ENCODE peak calls at places on chromosomes 5 and 9, in seven cellular contexts. M is IMR-90, A is breast epithelium, Z is Panc1, C is A549, O is A673, U is K562. B is an unnamed sample.

GRCh38 chr9:36779582-36779981 is 206.9 kb downstream of the MELK start:
- DNase-seq in M (no peak), A (no peak), Z (no peak), C (no peak), O (no peak), U (no peak), B (no peak)

GRCh38 chr9:71664566-71664965 is 103.7 kb downstream of the CEMIP2 start:
- DNase-seq in M (no peak), A (no peak), Z (no peak), C (no peak), O (no peak), U (no peak), B (no peak)

GRCh38 chr5:158589939-158590338 is 509.8 kb downstream of the EBF1 start:
- DNase-seq in M (no peak), A (no peak), Z (no peak), C (no peak), O (no peak), U (no peak), B (no peak)

GRCh38 chr5:33409435-33410146 is 31.2 kb upstream of the TARS1 start:
- DNase-seq in M (peak; percentile 83), A (peak; percentile 23), Z (no peak), C (no peak), O (no peak), U (no peak), B (no peak)

GRCh38 chr5:124583469-124584350 is 162.7 kb downstream of the ZNF608 start:
- DNase-seq in M (peak; percentile 95), A (no peak), Z (no peak), C (peak; percentile 64), O (peak; percentile 23), U (peak; percentile 62), B (no peak)

GRCh38 chr5:34719029-34719428 is 62.9 kb downstream of the RAI14 start:
- DNase-seq in M (no peak), A (no peak), Z (no peak), C (no peak), O (no peak), U (no peak), B (no peak)

GRCh38 chr9:92561374-92562329 is 25.9 kb upstream of the ECM2 start:
- DNase-seq in M (peak; percentile 74), A (no peak), Z (no peak), C (no peak), O (no peak), U (no peak), B (no peak)

GRCh38 chr5:90264930-90265857 is 144.4 kb downstream of the CETN3 start:
- DNase-seq in M (peak; percentile 61), A (no peak), Z (peak; percentile 58), C (peak; percentile 63), O (peak; percentile 78), U (peak; percentile 51), B (peak; percentile 47)

DNA sequence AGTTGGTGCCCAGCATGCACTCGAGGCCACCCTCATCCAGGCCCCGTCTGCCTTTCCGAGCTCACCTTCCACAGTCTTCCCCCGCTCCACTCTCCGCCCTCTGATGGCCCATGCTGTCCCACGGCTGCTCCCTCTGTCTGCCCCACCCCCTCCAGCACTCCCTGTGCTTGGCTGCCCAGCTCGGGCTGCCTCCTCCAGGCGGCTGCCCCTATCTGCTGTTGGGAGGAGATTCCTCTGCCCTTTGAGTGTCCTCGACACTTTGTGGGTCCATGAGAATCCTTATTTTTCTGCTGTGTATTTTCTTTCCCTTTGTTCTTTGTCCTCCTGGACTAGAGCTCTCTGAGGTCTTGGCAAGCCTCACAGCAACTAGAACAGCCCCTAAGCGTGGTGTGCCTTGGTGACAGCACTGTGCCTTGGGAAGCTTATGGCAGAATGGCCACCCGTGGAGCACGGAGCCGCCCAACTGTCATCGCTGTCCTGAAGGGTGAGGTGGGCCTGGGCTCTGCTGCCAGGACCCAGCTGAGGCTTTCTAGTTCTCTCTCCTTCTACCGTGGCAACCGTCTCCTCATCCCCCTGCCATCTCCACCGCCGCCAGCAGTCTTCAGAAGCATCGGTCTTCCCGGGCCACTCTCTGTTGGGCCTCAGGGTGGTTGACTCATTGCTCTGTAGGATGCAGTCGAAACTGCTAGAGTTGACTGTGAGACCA is 5.2 kb downstream of the NTMT1 start:
- DNase-seq in M (peak; percentile 49), A (no peak), Z (no peak), C (no peak), O (no peak), U (no peak), B (no peak)
- H3K27ac ChIP-seq in M (peak overlapping the region; percentile 43), A (peak overlapping the region; percentile 70), Z (peak overlapping the region; percentile 29), C (no peak overlapping the region), O (peak overlapping the region; percentile 58), U (no peak overlapping the region), B (no peak overlapping the region)

GRCh38 chr9:124511426-124511840 is 4.2 kb upstream of the NR5A1 start:
- DNase-seq in M (no peak), A (no peak), Z (no peak), C (no peak), O (no peak), U (peak; percentile 62), B (no peak)

GRCh38 chr9:124513374-124513994 is 6.3 kb upstream of the NR5A1 start:
- DNase-seq in M (no peak), A (no peak), Z (no peak), C (no peak), O (no peak), U (peak; percentile 64), B (no peak)

GRCh38 chr9:124511891-124512805 is 4.9 kb upstream of the NR5A1 start:
- DNase-seq in M (no peak), A (no peak), Z (no peak), C (no peak), O (no peak), U (peak; percentile 82), B (no peak)

GRCh38 chr9:124512806-124513204 is 5.6 kb upstream of the NR5A1 start:
- DNase-seq in M (no peak), A (no peak), Z (no peak), C (no peak), O (no peak), U (peak; percentile 80), B (no peak)

GRCh38 chr9:124510650-124511425 is 3.6 kb upstream of the NR5A1 start:
- DNase-seq in M (peak; percentile 21), A (no peak), Z (no peak), C (peak; percentile 31), O (no peak), U (peak; percentile 38), B (no peak)
- H3K4me1 ChIP-seq in M (no peaks in the 10 kb centered on the region), A (no peaks in the 10 kb centered on the region), Z (peaks cover 11% of the 10 kb centered on the region), C (no peaks in the 10 kb centered on the region), O (no peaks in the 10 kb centered on the region), U (peaks cover 53% of the 10 kb centered on the region), B (peaks cover 1% of the 10 kb centered on the region)

GRCh38 chr5:149411738-149412519 is 32.8 kb upstream of the IL17B start:
- DNase-seq in M (no peak), A (peak; percentile 19), Z (no peak), C (no peak), O (no peak), U (no peak), B (no peak)
- H3K27ac ChIP-seq in M (peak overlapping the region; percentile 67), A (peak overlapping the region; percentile 91), Z (no peak overlapping the region), C (no peak overlapping the region), O (no peak overlapping the region), U (no peak overlapping the region), B (no peak overlapping the region)

GRCh38 chr9:109033941-109034700 is 20.8 kb upstream of the CTNNAL1 start:
- DNase-seq in M (no peak), A (no peak), Z (no peak), C (peak; percentile 58), O (no peak), U (no peak), B (no peak)
- H3K4me1 ChIP-seq in M (peaks cover 16% of the 10 kb centered on the region), A (no peaks in the 10 kb centered on the region), Z (peaks cover 10% of the 10 kb centered on the region), C (peaks cover 71% of the 10 kb centered on the region), O (peaks cover 21% of the 10 kb centered on the region), U (no peaks in the 10 kb centered on the region), B (no peaks in the 10 kb centered on the region)